ENCODE peak calls at places on chromosomes 6 and 20, in ten cellular contexts. G is psoas muscle, P is Peyer's patch, T is PC-9, C is GM06990, H is uterus, F is transverse colon, V is heart right ventricle, Q is PC-3, A is tibial nerve. R is an unnamed sample.

GRCh38 chr20:5825136-5825719 is 75.0 kb downstream of the SHLD1 start:
- DNase-seq in Q (no peak), P (no peak), H (no peak), C (no peak), A (no peak), F (no peak), G (no peak), T (no peak), V (no peak), R (no peak)

GRCh38 chr6:149318581-149319286 is 1.2 kb downstream of the TAB2 start:
- DNase-seq in V (no peak), F (peak; percentile 24), T (no peak), G (no peak), P (no peak), H (no peak), Q (peak; percentile 18), C (no peak), A (no peak), R (no peak)

GRCh38 chr6:83113258-83113657 is 45.8 kb downstream of the DOP1A start:
- DNase-seq in C (no peak), P (no peak), Q (no peak), T (no peak), G (no peak), F (no peak), V (no peak), A (no peak), H (no peak), R (no peak)

GRCh38 chr20:22353586-22353985 is 230.8 kb downstream of the FOXA2 start:
- DNase-seq in H (no peak), C (no peak), F (no peak), T (no peak), Q (peak; percentile 76), A (no peak), G (no peak), V (no peak), P (no peak), R (no peak)

GRCh38 chr6:41713161-41713649 is 22.2 kb downstream of the TFEB start:
- DNase-seq in P (no peak), T (peak; percentile 93), C (no peak), G (peak; percentile 54), V (peak; percentile 70), A (no peak), Q (peak; percentile 55), H (peak; percentile 51), F (no peak), R (peak; percentile 87)

GRCh38 chr20:46523696-46524328 is 10.5 kb upstream of the ZNF334 start:
- DNase-seq in Q (peak; percentile 32), V (no peak), P (no peak), G (no peak), H (no peak), T (no peak), C (no peak), F (no peak), A (no peak), R (no peak)

GRCh38 chr6:81753709-81754678 is 1.5 kb upstream of the TENT5A start:
- DNase-seq in Q (peak; percentile 65), F (peak; percentile 89), P (peak; percentile 88), H (peak; percentile 90), C (peak; percentile 68), T (peak; percentile 70), V (peak; percentile 87), G (peak; percentile 88), A (peak; percentile 83), R (peak; percentile 94)

GRCh38 chr6:138824482-138825134 is 28.7 kb downstream of the ECT2L start:
- DNase-seq in P (no peak), T (no peak), C (no peak), Q (no peak), G (no peak), A (no peak), H (no peak), V (no peak), F (no peak), R (no peak)

GRCh38 chr20:4869290-4870193 is 131.8 kb downstream of the SLC23A2 start:
- DNase-seq in T (peak; percentile 49), G (no peak), V (no peak), F (peak; percentile 20), Q (peak; percentile 92), H (no peak), P (no peak), A (no peak), C (no peak), R (no peak)

GRCh38 chr6:4732691-4733315 is 43.4 kb upstream of the CDYL start:
- DNase-seq in V (peak; percentile 49), G (peak; percentile 56), H (peak; percentile 72), T (peak; percentile 84), Q (peak; percentile 93), A (peak; percentile 14), C (no peak), P (peak; percentile 54), F (peak; percentile 41), R (no peak)

GRCh38 chr20:63830821-63831593 is at the start of gene ZBTB46:
- DNase-seq in F (peak; percentile 66), V (peak; percentile 76), P (peak; percentile 70), C (peak; percentile 52), T (peak; percentile 43), G (peak; percentile 73), Q (peak; percentile 48), A (no peak), H (peak; percentile 57), R (peak; percentile 83)

GRCh38 chr6:165227644-165228329 is 81.6 kb downstream of the C6orf118 start:
- DNase-seq in A (no peak), H (no peak), V (no peak), T (no peak), F (no peak), G (no peak), Q (peak; percentile 65), C (no peak), P (no peak), R (no peak)

DNA sequence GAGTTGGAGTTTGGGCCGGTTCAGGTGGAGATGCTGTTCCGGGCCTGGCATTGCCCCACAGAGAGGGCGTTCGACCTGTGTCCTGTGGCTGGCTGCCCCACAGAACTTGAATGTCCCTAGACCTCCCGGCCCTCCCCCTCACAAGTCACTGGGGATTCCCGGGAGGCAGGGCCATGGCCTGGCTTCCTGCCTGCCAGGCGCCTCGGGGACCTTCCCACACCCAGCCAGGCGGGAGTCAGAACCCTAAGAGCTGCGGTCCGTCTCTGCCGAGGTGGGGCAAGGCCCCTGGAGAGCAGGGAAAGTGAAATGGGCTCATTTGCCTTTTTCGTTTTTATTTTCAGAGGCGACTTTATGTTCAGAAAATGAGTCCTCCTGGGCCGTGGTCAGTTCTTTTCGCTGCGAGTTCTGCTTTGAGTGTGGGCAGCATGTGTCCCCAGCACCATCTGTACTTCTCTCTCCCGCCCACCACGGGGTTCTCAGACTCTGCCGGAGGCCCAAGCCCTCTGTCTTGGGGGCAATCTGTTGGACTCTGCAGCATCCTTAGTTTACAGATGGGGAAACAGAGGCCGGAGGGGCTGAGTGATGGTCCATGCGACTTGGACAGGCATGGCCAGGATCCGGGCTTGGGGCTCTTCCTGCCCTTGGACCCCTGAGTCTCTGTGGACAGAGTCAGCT is 8.5 kb downstream of the RBM38 start:
- DNase-seq in V (peak; percentile 63), G (peak; percentile 41), F (peak; percentile 55), A (no peak), H (no peak), C (peak; percentile 78), P (no peak), T (no peak), Q (no peak), R (no peak)
- H3K36me3 ChIP-seq in V (peaks cover 51% of the 10 kb centered on the region), G (peaks cover 54% of the 10 kb centered on the region), F (peaks cover 8% of the 10 kb centered on the region), A (no peaks in the 10 kb centered on the region), H (no peaks in the 10 kb centered on the region), C (peaks cover 63% of the 10 kb centered on the region), P (peaks cover 39% of the 10 kb centered on the region), T (no peaks in the 10 kb centered on the region), Q (peaks cover 52% of the 10 kb centered on the region), R (peaks cover 23% of the 10 kb centered on the region)

GRCh38 chr20:9668356-9668755 is 154.0 kb downstream of the LAMP5 start:
- DNase-seq in T (no peak), P (no peak), V (no peak), A (no peak), Q (no peak), G (no peak), C (no peak), H (no peak), F (no peak), R (no peak)

GRCh38 chr20:9677224-9677623 is 161.7 kb downstream of the PAK5 start:
- DNase-seq in T (no peak), Q (no peak), F (no peak), C (no peak), P (no peak), V (no peak), G (no peak), H (no peak), A (no peak), R (no peak)

GRCh38 chr20:9672027-9672426 is 157.6 kb downstream of the LAMP5 start:
- DNase-seq in F (no peak), V (no peak), G (no peak), A (no peak), T (no peak), Q (no peak), C (no peak), H (no peak), P (no peak), R (no peak)

GRCh38 chr20:9672976-9673375 is 158.6 kb downstream of the LAMP5 start:
- DNase-seq in T (no peak), A (no peak), P (no peak), V (no peak), C (no peak), F (no peak), Q (no peak), G (no peak), H (no peak), R (no peak)
- H3K4me3 ChIP-seq in T (no peak overlapping the region), A (no peak overlapping the region), P (no peak overlapping the region), V (no peak overlapping the region), C (no peak overlapping the region), F (no peak overlapping the region), Q (no peak overlapping the region), G (no peak overlapping the region), H (no peak overlapping the region), R (no peak overlapping the region)

GRCh38 chr6:27582928-27583725 is 110.2 kb upstream of the ZNF184 start:
- DNase-seq in P (no peak), V (no peak), H (no peak), Q (peak; percentile 86), T (peak; percentile 73), C (peak; percentile 84), A (no peak), G (no peak), F (no peak), R (no peak)
- H3K27me3 ChIP-seq in P (no peaks in the 10 kb centered on the region), V (peaks cover 75% of the 10 kb centered on the region), H (peaks cover 12% of the 10 kb centered on the region), Q (no peaks in the 10 kb centered on the region), T (no peaks in the 10 kb centered on the region), C (no peaks in the 10 kb centered on the region), A (no peaks in the 10 kb centered on the region), G (peaks cover 2% of the 10 kb centered on the region), F (peaks cover 82% of the 10 kb centered on the region), R (peaks cover 71% of the 10 kb centered on the region)

GRCh38 chr20:44633187-44633851 is 18.2 kb downstream of the ADA start:
- DNase-seq in T (no peak), G (no peak), Q (no peak), F (no peak), P (no peak), V (no peak), H (no peak), A (no peak), C (no peak), R (no peak)
- H3K36me3 ChIP-seq in T (no peaks in the 10 kb centered on the region), G (no peaks in the 10 kb centered on the region), Q (no peaks in the 10 kb centered on the region), F (no peaks in the 10 kb centered on the region), P (peaks cover 9% of the 10 kb centered on the region), V (peaks cover 20% of the 10 kb centered on the region), H (no peaks in the 10 kb centered on the region), A (no peaks in the 10 kb centered on the region), C (peaks cover 42% of the 10 kb centered on the region), R (no peaks in the 10 kb centered on the region)

GRCh38 chr6:22020299-22020998 is 276.4 kb downstream of the PRL start:
- DNase-seq in Q (no peak), H (no peak), T (no peak), P (no peak), A (no peak), G (no peak), F (no peak), C (no peak), V (no peak), R (no peak)
- H3K4me3 ChIP-seq in Q (no peak overlapping the region), H (no peak overlapping the region), T (no peak overlapping the region), P (no peak overlapping the region), A (no peak overlapping the region), G (no peak overlapping the region), F (no peak overlapping the region), C (no peak overlapping the region), V (no peak overlapping the region), R (no peak overlapping the region)

R was measured in upper lobe of right lung.